ENCODE peak calls at places on chromosomes 4 and X, in seven cellular contexts. Z, E, T, R, N, A and O are unnamed samples.

GRCh38 chr4:140730108-140730507 is 26.1 kb downstream of the TBC1D9 start:
- DNase-seq in Z (no peak), E (no peak), T (no peak), R (no peak), N (no peak), A (no peak), O (no peak)

GRCh38 chr4:8332891-8333331 is 63.4 kb downstream of the HTRA3 start:
- DNase-seq in Z (no peak), E (no peak), T (no peak), R (no peak), N (no peak), A (peak), O (no peak)

GRCh38 chrX:100449696-100450606 is 39.9 kb upstream of the PCDH19 start:
- DNase-seq in Z (no peak), E (no peak), T (peak), R (no peak), N (no peak), A (no peak), O (no peak)

GRCh38 chrX:103628386-103629290 is at the start of gene TCEAL1:
- DNase-seq in Z (peak), E (peak), T (peak), R (peak), N (peak), A (peak), O (peak)

GRCh38 chr4:101345596-101346311 is 1.6 kb downstream of the PPP3CA start:
- DNase-seq in Z (peak), E (peak), T (peak), R (peak), N (peak), A (peak), O (no peak)

GRCh38 chrX:45714864-45715263 is 514.2 kb upstream of the DIPK2B start:
- DNase-seq in Z (peak), E (no peak), T (no peak), R (no peak), N (no peak), A (no peak), O (no peak)

GRCh38 chrX:135185795-135186443 is 14.7 kb upstream of the CT55 start:
- DNase-seq in Z (peak), E (peak), T (no peak), R (peak), N (peak), A (no peak), O (peak)

GRCh38 chr4:8035371-8035780 is 95.7 kb upstream of the AFAP1 start:
- DNase-seq in Z (no peak), E (no peak), T (no peak), R (no peak), N (peak), A (no peak), O (no peak)

GRCh38 chrX:69139516-69139915 is 25.7 kb downstream of the PJA1 start:
- DNase-seq in Z (no peak), E (no peak), T (no peak), R (no peak), N (no peak), A (no peak), O (no peak)

GRCh38 chr4:101067383-101067782 is 279.9 kb downstream of the PPP3CA start:
- DNase-seq in Z (no peak), E (no peak), T (no peak), R (no peak), N (no peak), A (no peak), O (no peak)

GRCh38 chr4:180909279-180909678 is 1333.9 kb upstream of the TENM3 start:
- DNase-seq in Z (no peak), E (no peak), T (no peak), R (no peak), N (no peak), A (no peak), O (no peak)

GRCh38 chrX:49754238-49754857 is 58.6 kb upstream of the PAGE1 start:
- DNase-seq in Z (peak), E (peak), T (peak), R (peak), N (peak), A (no peak), O (no peak)

GRCh38 chrX:137431693-137432488 is 134.0 kb upstream of the ZIC3 start:
- DNase-seq in Z (no peak), E (no peak), T (no peak), R (no peak), N (no peak), A (no peak), O (no peak)

GRCh38 chr4:82801910-82802521 is 3.4 kb upstream of the SCD5 start:
- DNase-seq in Z (no peak), E (no peak), T (no peak), R (no peak), N (no peak), A (no peak), O (peak)

GRCh38 chr4:5036239-5036638 is 15.0 kb upstream of the STK32B start:
- DNase-seq in Z (no peak), E (no peak), T (no peak), R (no peak), N (peak), A (no peak), O (no peak)

GRCh38 chr4:1360423-1361283 is 13.6 kb downstream of the UVSSA start:
- DNase-seq in Z (no peak), E (no peak), T (no peak), R (no peak), N (no peak), A (no peak), O (no peak)

GRCh38 chrX:21606037-21606436 is 52.1 kb downstream of the KLHL34 start:
- DNase-seq in Z (no peak), E (no peak), T (no peak), R (no peak), N (no peak), A (no peak), O (no peak)

GRCh38 chrX:319579-320125 is 1.1 kb upstream of the GTPBP6 start:
- DNase-seq in Z (no peak), E (no peak), T (peak), R (no peak), N (no peak), A (peak), O (no peak)

GRCh38 chrX:7446815-7447214 is 298.9 kb upstream of the PUDP start:
- DNase-seq in Z (no peak), E (no peak), T (no peak), R (no peak), N (no peak), A (no peak), O (no peak)

GRCh38 chr4:5143940-5144339 is 92.7 kb downstream of the STK32B start:
- DNase-seq in Z (no peak), E (no peak), T (peak), R (no peak), N (no peak), A (no peak), O (no peak)